ENCODE peak calls at places on chromosomes 16 and 17, in nine cellular contexts. B, H, W, U, K, Z, C, D and L are unnamed samples.

GRCh38 chr16:57023541-57024249 is 34.3 kb downstream of the NLRC5 start:
- DNase-seq in B (no peak), H (no peak), W (no peak), U (no peak), K (no peak), Z (peak), C (no peak), D (no peak), L (no peak)

GRCh38 chr16:28492511-28492910 is 637 bp upstream of the CLN3 start:
- DNase-seq in B (no peak), H (no peak), W (no peak), U (no peak), K (no peak), Z (no peak), C (no peak), D (no peak), L (no peak)

GRCh38 chr17:60496051-60496450 is 30.0 kb downstream of the APPBP2 start:
- DNase-seq in B (no peak), H (no peak), W (no peak), U (no peak), K (no peak), Z (no peak), C (no peak), D (no peak), L (no peak)

GRCh38 chr16:68077866-68078725 is 7.1 kb upstream of the NFATC3 start:
- DNase-seq in B (no peak), H (no peak), W (no peak), U (no peak), K (no peak), Z (no peak), C (no peak), D (no peak), L (no peak)

GRCh38 chr16:10016761-10017160 is 165.5 kb downstream of the GRIN2A start:
- DNase-seq in B (no peak), H (no peak), W (no peak), U (no peak), K (no peak), Z (no peak), C (no peak), D (no peak), L (no peak)

GRCh38 chr17:75843577-75844529 is at the start of gene UNC13D:
- DNase-seq in B (no peak), H (no peak), W (peak), U (peak), K (no peak), Z (no peak), C (peak), D (peak), L (no peak)

GRCh38 chr17:47323382-47324223 is at the start of gene EFCAB13:
- DNase-seq in B (peak), H (peak), W (peak), U (peak), K (no peak), Z (peak), C (peak), D (peak), L (peak)

GRCh38 chr16:87806246-87806607 is 40.4 kb upstream of the KLHDC4 start:
- DNase-seq in B (no peak), H (no peak), W (no peak), U (no peak), K (no peak), Z (no peak), C (no peak), D (no peak), L (no peak)

GRCh38 chr17:45246861-45247428 is 14.9 kb downstream of the SPATA32 start:
- DNase-seq in B (no peak), H (no peak), W (peak), U (no peak), K (no peak), Z (no peak), C (no peak), D (peak), L (no peak)

GRCh38 chr16:23508589-23509440 is 1.5 kb downstream of the GGA2 start:
- DNase-seq in B (no peak), H (no peak), W (peak), U (no peak), K (peak), Z (no peak), C (no peak), D (no peak), L (no peak)